ENCODE peak calls at places on chromosomes 6 and 20, in four cellular contexts. P, Q, M and K are unnamed samples.
A peak's percentile ranks its signal among the peaks of the same experiment; 100 is the strongest.

GRCh38 chr20:1203630-1204029 is 376 bp downstream of the C20orf202 start:
- DNase-seq in P (no peak), Q (no peak), M (no peak), K (no peak)

GRCh38 chr20:4592316-4593148 is 129.2 kb upstream of the PRND start:
- DNase-seq in P (peak; percentile 74), Q (peak; percentile 84), M (peak; percentile 46), K (no peak)

GRCh38 chr20:58669287-58670006 is 18.4 kb downstream of the STX16 start:
- DNase-seq in P (no peak), Q (no peak), M (no peak), K (no peak)

GRCh38 chr20:13401596-13401995 is 180.5 kb downstream of the ISM1 start:
- DNase-seq in P (no peak), Q (no peak), M (no peak), K (peak; percentile 59)

GRCh38 chr20:1965520-1966278 is 28.2 kb downstream of the PDYN start:
- DNase-seq in P (peak; percentile 87), Q (peak; percentile 84), M (peak; percentile 55), K (peak; percentile 36)

GRCh38 chr6:56759521-56759920 is 116.8 kb upstream of the DST start:
- DNase-seq in P (no peak), Q (no peak), M (no peak), K (no peak)

GRCh38 chr20:22490287-22491187 is 93.8 kb downstream of the FOXA2 start:
- DNase-seq in P (no peak), Q (no peak), M (no peak), K (peak; percentile 84)

GRCh38 chr6:56370591-56371198 is 123.3 kb upstream of the COL21A1 start:
- DNase-seq in P (no peak), Q (peak; percentile 51), M (no peak), K (peak; percentile 94)

GRCh38 chr6:41872102-41872602 is 23.0 kb downstream of the USP49 start:
- DNase-seq in P (no peak), Q (no peak), M (no peak), K (no peak)

GRCh38 chr20:24781061-24781980 is 167.7 kb upstream of the CST7 start:
- DNase-seq in P (peak; percentile 46), Q (peak; percentile 71), M (no peak), K (peak; percentile 31)

GRCh38 chr6:155224031-155224451 is 39.8 kb upstream of the CLDN20 start:
- DNase-seq in P (no peak), Q (no peak), M (peak; percentile 93), K (peak; percentile 96)